ENCODE peak calls at places on chromosomes 7 and 10, in four cellular contexts. V, J, E and N are unnamed samples.

GRCh38 chr10:15802375-15802949 is 57.8 kb downstream of the MINDY3 start:
- DNase-seq in E (no peak), J (no peak), V (no peak), N (no peak)

GRCh38 chr10:93758510-93758885 is 762 bp downstream of the LGI1 start:
- DNase-seq in E (no peak), J (no peak), V (no peak), N (no peak)

GRCh38 chr10:10193848-10194247 is 823.8 kb upstream of the CELF2 start:
- DNase-seq in E (no peak), J (no peak), V (no peak), N (no peak)

GRCh38 chr7:112874909-112875308 is 84.7 kb upstream of the TMEM168 start:
- DNase-seq in E (no peak), V (no peak), J (no peak), N (no peak)

GRCh38 chr10:5234106-5234877 is 37.7 kb downstream of the AKR1C4 start:
- DNase-seq in E (no peak), V (no peak), J (no peak), N (peak; percentile 85)

GRCh38 chr7:45662540-45663166 is 88.5 kb downstream of the ADCY1 start:
- DNase-seq in V (no peak), J (no peak), E (no peak), N (no peak)

GRCh38 chr7:101517304-101517703 is 111.8 kb downstream of the MYL10 start:
- DNase-seq in E (no peak), J (no peak), V (no peak), N (no peak)

GRCh38 chr7:18901351-18901750 is 216.1 kb downstream of the TWIST1 start:
- DNase-seq in J (no peak), E (no peak), V (no peak), N (no peak)

GRCh38 chr10:109928393-109928792 is 5.1 kb upstream of the XPNPEP1 start:
- DNase-seq in J (no peak), V (no peak), E (no peak), N (no peak)

GRCh38 chr10:109931153-109931552 is 7.8 kb upstream of the XPNPEP1 start:
- DNase-seq in J (no peak), V (no peak), E (no peak), N (no peak)

GRCh38 chr10:109926141-109926745 is 2.9 kb upstream of the XPNPEP1 start:
- DNase-seq in J (no peak), V (no peak), E (no peak), N (no peak)

GRCh38 chr10:109932391-109932790 is 9.1 kb upstream of the XPNPEP1 start:
- DNase-seq in E (no peak), J (no peak), V (no peak), N (no peak)

GRCh38 chr10:109929501-109930219 is 6.3 kb upstream of the XPNPEP1 start:
- DNase-seq in V (no peak), E (no peak), J (no peak), N (no peak)
- TF ChIP-seq CTCF in V (no peak), E (no peak), J (no peak), N (no peak)

DNA sequence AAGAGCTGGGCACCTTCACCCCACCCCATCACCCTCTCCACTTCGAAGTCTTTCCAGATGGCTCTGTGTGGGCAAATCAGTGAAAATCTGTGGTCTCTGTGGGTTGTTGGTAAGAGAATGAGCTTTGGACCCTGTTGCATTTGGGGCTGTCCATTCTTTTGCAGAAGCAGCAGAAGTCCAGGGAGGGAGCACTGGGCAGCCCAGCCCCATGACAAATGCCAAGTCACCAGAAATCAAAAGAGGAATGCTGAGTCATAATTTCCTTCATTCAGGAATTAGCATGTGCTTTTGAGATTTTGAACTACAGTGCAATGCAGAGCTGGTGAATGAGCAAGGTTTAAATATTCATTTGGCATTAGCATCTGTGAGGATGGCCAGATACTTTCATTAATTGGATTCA is 556.2 kb downstream of the LRMDA start:
- DNase-seq in E (no peak), J (no peak), V (no peak), N (no peak)
- H3K4me3 ChIP-seq in E (no peak overlapping the region), J (no peak overlapping the region), V (no peak overlapping the region), N (no peak overlapping the region)

GRCh38 chr7:42117201-42117600 is 119.8 kb downstream of the GLI3 start:
- DNase-seq in E (no peak), J (no peak), V (no peak), N (no peak)

GRCh38 chr7:42110333-42110732 is 126.7 kb downstream of the GLI3 start:
- DNase-seq in V (no peak), J (no peak), E (no peak), N (no peak)

GRCh38 chr7:42115795-42116194 is 121.2 kb downstream of the GLI3 start:
- DNase-seq in E (no peak), J (peak; percentile 6), V (no peak), N (no peak)
- TF ChIP-seq CTCF in E (no peak), J (no peak), V (no peak), N (no peak)

DNA sequence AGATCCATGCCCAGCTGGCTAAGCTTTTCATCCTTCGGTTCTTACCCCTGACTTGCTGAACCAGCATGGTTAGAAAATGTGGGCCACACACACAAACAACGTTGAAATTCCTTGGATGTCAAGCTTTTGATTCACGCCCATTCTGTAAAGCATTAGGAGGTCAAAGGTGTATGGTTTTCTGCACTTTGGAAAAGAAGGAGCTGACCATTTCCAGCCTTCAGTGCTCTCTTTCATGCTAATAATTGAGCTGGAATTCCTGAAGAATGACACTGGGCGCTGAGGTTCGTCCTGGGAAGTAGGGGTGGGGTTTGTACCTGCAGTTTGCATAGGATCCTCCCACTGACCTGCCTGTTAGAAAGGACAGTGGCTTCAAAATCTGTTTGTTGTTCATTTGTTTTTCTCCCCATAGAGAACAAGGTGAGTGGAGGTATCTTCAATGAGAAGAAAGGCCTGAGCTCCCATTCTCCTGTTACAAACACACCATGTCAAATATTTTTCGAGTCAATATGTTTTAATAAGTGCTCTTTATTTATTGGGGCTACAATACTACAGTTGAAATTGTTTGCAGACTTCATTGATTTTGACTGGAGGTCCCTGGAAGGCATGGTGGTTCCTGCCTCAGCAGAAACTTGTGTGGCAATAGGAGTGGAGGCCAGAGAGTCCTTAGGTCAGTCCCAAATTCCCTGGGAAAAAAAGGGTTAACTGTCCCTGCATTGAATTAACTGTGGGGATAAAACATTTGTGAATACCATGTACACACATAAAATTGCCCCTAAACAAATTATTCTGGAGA is 22.9 kb downstream of the KLF6 start:
- DNase-seq in V (no peak), E (no peak), J (no peak), N (peak; percentile 55)
- H3K4me3 ChIP-seq in V (no peak overlapping the region), E (no peak overlapping the region), J (no peak overlapping the region), N (no peak overlapping the region)